ENCODE peak calls at places on chromosomes 3 and 15, in eight cellular contexts. M is HFFc6; B is HFF-Myc; K is CD8-positive, alpha-beta T cell; D is lower leg skin; N is A549; O is foreskin fibroblast; Y is cardiac fibroblast. V is an unnamed sample.

GRCh38 chr3:123632161-123632655 is 47.4 kb upstream of the HACD2 start:
- DNase-seq in M (no peak), B (peak), K (no peak), D (no peak), N (no peak), O (no peak), Y (peak), V (no peak)

GRCh38 chr15:70133781-70134180 is 36.1 kb upstream of the TLE3 start:
- DNase-seq in M (no peak), B (no peak), K (no peak), D (no peak), N (no peak), O (no peak), Y (no peak), V (no peak)

GRCh38 chr15:27353837-27354236 is 382.9 kb downstream of the GABRG3 start:
- DNase-seq in M (no peak), B (no peak), K (no peak), D (no peak), N (no peak), O (no peak), Y (no peak), V (no peak)

GRCh38 chr3:172808969-172809546 is 58.5 kb downstream of the ECT2 start:
- DNase-seq in M (peak), B (peak), K (no peak), D (no peak), N (no peak), O (peak), Y (peak), V (no peak)

GRCh38 chr3:6062226-6063187 is 798.4 kb upstream of the GRM7 start:
- DNase-seq in M (no peak), B (no peak), K (no peak), D (no peak), N (no peak), O (no peak), Y (no peak), V (no peak)

GRCh38 chr3:128481438-128481942 is 11.5 kb downstream of the GATA2 start:
- DNase-seq in M (no peak), B (no peak), K (no peak), D (no peak), N (no peak), O (no peak), Y (peak), V (no peak)

GRCh38 chr15:36527512-36528162 is 51.8 kb upstream of the CDIN1 start:
- DNase-seq in M (no peak), B (no peak), K (no peak), D (no peak), N (no peak), O (no peak), Y (no peak), V (no peak)

GRCh38 chr3:15797600-15798303 is at the start of gene ANKRD28:
- DNase-seq in M (peak), B (peak), K (no peak), D (no peak), N (peak), O (peak), Y (peak), V (no peak)

GRCh38 chr3:170470063-170471006 is 51.7 kb downstream of the CLDN11 start:
- DNase-seq in M (peak), B (peak), K (no peak), D (no peak), N (no peak), O (peak), Y (peak), V (no peak)

GRCh38 chr3:184334470-184335158 is 2.8 kb upstream of the FAM131A start:
- DNase-seq in M (peak), B (no peak), K (no peak), D (no peak), N (peak), O (peak), Y (no peak), V (no peak)

GRCh38 chr3:142315083-142315482 is 89.7 kb upstream of the GK5 start:
- DNase-seq in M (peak), B (peak), K (no peak), D (no peak), N (no peak), O (peak), Y (peak), V (no peak)

GRCh38 chr15:76033438-76033837 is 21.2 kb upstream of the NRG4 start:
- DNase-seq in M (no peak), B (no peak), K (no peak), D (no peak), N (no peak), O (no peak), Y (no peak), V (no peak)
- TF ChIP-seq CTCF in M (no peak), B (no peak), K (no peak), D (no peak), N (no peak), O (no peak), Y (no peak), V (no peak)

GRCh38 chr3:166013073-166013679 is 176.0 kb upstream of the BCHE start:
- DNase-seq in M (peak), B (no peak), K (no peak), D (no peak), N (peak), O (no peak), Y (peak), V (no peak)

DNA sequence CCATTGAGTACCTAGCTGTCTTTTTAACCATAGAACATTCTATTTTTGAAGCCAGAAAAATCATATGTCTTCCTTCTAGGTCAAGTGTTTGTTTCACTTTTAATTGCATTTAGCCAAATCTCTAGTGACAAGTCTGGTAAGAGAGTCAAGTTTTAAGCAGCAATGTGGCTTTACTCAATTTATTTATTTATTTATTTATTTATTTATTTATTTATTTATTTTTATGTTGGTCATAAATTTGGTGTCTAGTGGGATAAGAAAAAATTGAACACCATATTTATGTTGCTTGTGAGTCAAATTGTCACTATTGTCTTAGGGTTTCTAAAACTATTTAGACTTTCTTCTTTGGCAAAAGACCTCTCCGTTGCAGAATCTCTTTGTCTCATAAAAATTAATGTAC is 174.5 kb upstream of the BCHE start:
- DNase-seq in M (no peak), B (no peak), K (no peak), D (no peak), N (no peak), O (no peak), Y (no peak), V (no peak)
- TF ChIP-seq CTCF in M (no peak), B (no peak), K (no peak), D (no peak), N (no peak), O (no peak), Y (no peak), V (no peak)

GRCh38 chr15:55909036-55909811 is 84.2 kb downstream of the NEDD4 start:
- DNase-seq in M (peak), B (peak), K (no peak), D (no peak), N (no peak), O (peak), Y (peak), V (no peak)

GRCh38 chr15:55902975-55903374 is 90.4 kb downstream of the NEDD4 start:
- DNase-seq in M (no peak), B (no peak), K (no peak), D (no peak), N (no peak), O (no peak), Y (no peak), V (no peak)

GRCh38 chr15:55912982-55913381 is 80.4 kb downstream of the NEDD4 start:
- DNase-seq in M (no peak), B (no peak), K (no peak), D (no peak), N (no peak), O (no peak), Y (no peak), V (no peak)

GRCh38 chr15:55907797-55908196 is 85.6 kb downstream of the NEDD4 start:
- DNase-seq in M (peak), B (peak), K (no peak), D (no peak), N (peak), O (peak), Y (peak), V (no peak)
- TF ChIP-seq CTCF in M (no peak), B (no peak), K (no peak), D (no peak), N (no peak), O (no peak), Y (no peak), V (no peak)

DNA sequence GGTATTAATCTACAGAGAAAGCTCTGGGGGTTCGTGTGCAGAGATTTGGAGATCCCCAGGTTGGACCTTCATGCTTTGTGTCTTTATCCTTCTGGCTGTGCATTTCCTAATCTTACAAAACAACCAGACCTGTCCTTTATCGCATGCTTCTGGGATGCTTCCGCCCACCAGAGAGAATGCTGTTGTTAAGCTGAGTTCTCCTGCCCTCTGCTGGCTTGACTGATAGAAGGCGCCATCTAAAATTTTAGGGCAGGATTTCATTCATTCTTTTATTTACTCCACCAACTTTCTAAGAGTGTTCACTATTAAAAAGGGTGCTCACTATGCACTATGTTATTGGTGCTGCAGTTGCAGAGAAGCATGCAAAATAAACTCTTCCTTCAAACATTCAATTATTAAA is 8.7 kb upstream of the SST start:
- DNase-seq in M (peak), B (peak), K (no peak), D (no peak), N (peak), O (peak), Y (peak), V (no peak)
- TF ChIP-seq CTCF in M (peak), B (peak), K (no peak), D (no peak), N (peak), O (peak), Y (peak), V (peak)

DNA sequence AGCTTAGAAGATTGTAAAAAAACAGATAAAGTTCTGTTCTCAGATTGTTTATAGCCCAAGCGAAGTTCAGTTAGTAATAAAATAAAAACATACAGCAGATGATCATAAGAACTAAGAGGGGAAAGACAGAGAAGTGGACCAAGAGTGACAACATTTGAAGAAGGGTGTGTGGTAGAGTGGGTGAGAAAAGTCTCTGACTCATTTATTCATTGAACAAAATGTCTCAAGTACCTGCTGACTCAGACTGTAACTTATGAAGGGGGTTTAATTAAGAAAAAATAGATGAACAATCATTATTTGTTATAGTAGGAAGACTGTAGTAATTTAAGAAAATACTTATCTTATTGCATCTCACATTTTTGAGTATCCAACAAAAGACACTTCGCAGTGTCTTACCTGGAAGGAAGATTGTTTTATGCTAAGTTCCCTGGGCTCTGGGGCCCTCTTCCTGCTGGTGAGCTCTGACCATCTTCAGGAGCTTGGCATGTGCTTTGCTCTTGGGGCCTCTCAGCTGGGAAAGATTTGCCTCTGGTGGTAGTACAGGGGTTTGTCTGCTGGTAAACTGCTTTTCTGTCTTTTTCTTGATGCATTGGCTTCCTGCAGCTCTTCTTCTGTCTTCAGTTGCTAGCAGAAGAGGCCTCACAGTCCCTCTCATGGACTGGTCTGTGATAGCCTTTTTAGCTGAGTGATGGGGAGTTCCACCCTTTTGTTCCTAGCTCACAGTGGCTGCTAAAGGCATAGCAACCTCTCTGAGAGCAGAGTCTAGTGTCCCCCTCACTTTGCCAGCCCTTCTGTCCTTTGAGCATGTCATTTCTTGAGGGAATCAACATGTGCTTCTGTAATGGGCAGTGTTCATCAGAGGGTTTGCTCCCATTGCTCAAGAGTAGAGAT is 44.1 kb downstream of the GAP43 start:
- DNase-seq in M (no peak), B (no peak), K (no peak), D (no peak), N (no peak), O (peak), Y (no peak), V (no peak)
- TF ChIP-seq CTCF in M (no peak), B (no peak), K (no peak), D (no peak), N (no peak), O (no peak), Y (no peak), V (no peak)

DNA sequence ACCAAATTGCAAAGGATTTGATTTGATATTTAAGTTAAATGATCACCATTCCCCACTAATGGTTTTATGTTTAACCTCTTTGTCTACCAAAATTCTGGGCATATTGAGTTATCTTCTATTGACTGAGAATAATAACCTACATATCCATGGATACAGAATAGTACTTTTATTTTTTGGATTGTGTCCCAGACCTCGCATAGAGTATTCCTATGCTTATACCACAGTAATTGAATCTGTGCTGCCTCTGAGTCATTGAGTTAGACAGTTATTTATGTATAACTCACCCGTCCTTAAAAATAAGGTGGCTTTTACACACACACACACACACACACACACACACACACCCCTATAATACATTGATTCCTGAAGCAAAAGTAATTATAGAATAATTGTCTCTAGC is 690.1 kb upstream of the BCHE start:
- DNase-seq in M (no peak), B (no peak), K (no peak), D (no peak), N (no peak), O (no peak), Y (no peak), V (no peak)
- TF ChIP-seq CTCF in M (no peak), B (no peak), K (no peak), D (no peak), N (no peak), O (no peak), Y (no peak), V (no peak)

DNA sequence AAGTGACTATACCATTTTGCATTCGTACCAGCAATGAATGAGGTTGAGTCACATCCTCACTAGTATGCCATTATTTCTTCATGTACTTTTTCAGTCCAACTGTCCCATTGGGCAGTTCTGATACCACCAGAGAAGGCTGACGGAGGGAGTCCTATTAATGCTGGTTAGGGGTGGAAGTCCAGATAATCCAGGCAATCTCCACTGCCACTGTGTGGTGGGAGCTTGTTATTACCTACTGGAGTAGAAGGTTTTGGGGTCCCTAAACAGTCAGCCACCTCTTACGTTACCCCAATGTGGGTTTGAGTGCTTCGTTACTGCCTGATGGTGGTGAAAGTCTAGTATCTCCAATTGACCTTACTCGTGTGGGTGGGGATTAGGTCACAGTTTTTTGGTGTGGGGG is 210.8 kb downstream of the DOCK3 start:
- DNase-seq in M (no peak), B (no peak), K (no peak), D (no peak), N (no peak), O (no peak), Y (no peak), V (no peak)
- TF ChIP-seq CTCF in M (no peak), B (no peak), K (no peak), D (no peak), N (no peak), O (no peak), Y (no peak), V (peak)

GRCh38 chr3:42829628-42830436 is 20.6 kb downstream of the ACKR2 start:
- DNase-seq in M (no peak), B (no peak), K (no peak), D (no peak), N (no peak), O (no peak), Y (no peak), V (no peak)

GRCh38 chr3:42827023-42827422 is 17.8 kb downstream of the ACKR2 start:
- DNase-seq in M (no peak), B (no peak), K (no peak), D (no peak), N (no peak), O (no peak), Y (no peak), V (no peak)

GRCh38 chr3:42830437-42831320 is 21.4 kb downstream of the ACKR2 start:
- DNase-seq in M (no peak), B (no peak), K (no peak), D (no peak), N (peak), O (no peak), Y (peak), V (no peak)

GRCh38 chr3:42827654-42828053 is 18.4 kb downstream of the ACKR2 start:
- DNase-seq in M (no peak), B (no peak), K (no peak), D (no peak), N (no peak), O (no peak), Y (no peak), V (no peak)

DNA sequence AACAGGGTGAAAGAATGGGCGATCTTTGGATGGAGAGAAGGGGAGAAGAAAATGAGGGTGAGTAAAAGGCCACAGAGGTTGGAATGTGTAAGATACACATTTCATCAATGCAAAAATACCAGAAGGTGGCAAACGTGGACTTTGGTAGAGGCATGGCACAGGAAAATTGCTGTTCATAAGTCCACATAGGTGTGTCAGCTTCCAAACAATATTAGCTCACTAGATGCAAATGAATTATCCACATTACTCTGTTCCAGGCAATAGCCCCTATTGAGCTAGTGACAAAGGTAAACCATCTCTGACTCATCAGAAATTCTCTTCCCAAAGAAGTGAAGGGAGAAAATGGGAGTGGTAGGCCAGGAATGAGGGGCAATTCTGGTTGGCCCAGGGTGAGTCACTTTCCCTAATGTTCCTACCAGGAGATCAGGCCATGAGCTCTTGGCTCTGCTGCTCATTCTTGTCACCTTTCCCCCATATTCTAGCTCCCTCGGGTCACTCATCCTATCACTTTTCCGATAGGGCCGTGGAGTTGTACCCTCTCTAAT is 19.9 kb downstream of the ACKR2 start:
- DNase-seq in M (no peak), B (no peak), K (no peak), D (no peak), N (no peak), O (no peak), Y (no peak), V (no peak)
- TF ChIP-seq CTCF in M (no peak), B (no peak), K (no peak), D (no peak), N (no peak), O (no peak), Y (no peak), V (no peak)

GRCh38 chr15:74817370-74817737 is 4.7 kb downstream of the LMAN1L start:
- DNase-seq in M (peak), B (peak), K (no peak), D (no peak), N (no peak), O (no peak), Y (peak), V (no peak)
- TF ChIP-seq CTCF in M (peak), B (peak), K (no peak), D (no peak), N (no peak), O (peak), Y (peak), V (peak)

V was measured in D721Med.